ENCODE peak calls at places on chromosomes 5 and 9, in nine cellular contexts. M is transverse colon; P is Peyer's patch; T is glutamatergic neuron; X is NCI-H345; R is iPS-NIHi11; Y is BJ; H is substantia nigra; A is CD4-positive, alpha-beta memory T cell. D is an unnamed sample.

GRCh38 chr9:134366223-134367031 is 40.2 kb downstream of the RXRA start:
- DNase-seq in Y (peak), M (peak), P (peak), X (peak), H (peak), R (peak), T (no peak), A (no peak), D (peak)

GRCh38 chr5:73405691-73406090 is 42.9 kb downstream of the FOXD1 start:
- DNase-seq in X (no peak), M (no peak), P (no peak), A (no peak), R (no peak), H (no peak), T (no peak), Y (no peak), D (no peak)

GRCh38 chr9:115437418-115437817 is 319.5 kb upstream of the TNC start:
- DNase-seq in A (no peak), P (no peak), T (no peak), Y (no peak), R (no peak), H (no peak), M (no peak), X (no peak), D (no peak)

GRCh38 chr5:80620206-80620605 is 34.2 kb upstream of the MSH3 start:
- DNase-seq in M (no peak), P (no peak), X (no peak), A (no peak), H (no peak), Y (no peak), R (no peak), T (no peak), D (no peak)

GRCh38 chr5:139796061-139796806 is 626 bp downstream of the PSD2 start:
- DNase-seq in P (no peak), T (peak), M (no peak), X (no peak), Y (no peak), A (no peak), R (peak), H (no peak), D (peak)

GRCh38 chr9:131709741-131710499 is 30.0 kb downstream of the RAPGEF1 start:
- DNase-seq in H (no peak), P (no peak), X (no peak), R (no peak), A (peak), Y (no peak), M (no peak), T (no peak), D (no peak)

GRCh38 chr5:145557345-145557744 is 277.8 kb downstream of the PRELID2 start:
- DNase-seq in P (no peak), H (no peak), R (no peak), T (no peak), M (no peak), Y (no peak), A (no peak), X (no peak), D (no peak)

GRCh38 chr9:134066923-134067851 is 639 bp downstream of the BRD3 start:
- DNase-seq in R (peak), Y (no peak), H (no peak), T (peak), M (peak), A (no peak), X (no peak), P (peak), D (peak)

GRCh38 chr5:138726848-138727247 is 26.4 kb upstream of the CTNNA1 start:
- DNase-seq in R (no peak), P (no peak), X (no peak), T (no peak), Y (no peak), A (no peak), M (no peak), H (no peak), D (no peak)

GRCh38 chr9:20189871-20190270 is 401.0 kb upstream of the SLC24A2 start:
- DNase-seq in H (no peak), T (no peak), A (no peak), R (peak), P (no peak), Y (no peak), M (no peak), X (no peak), D (no peak)